ENCODE peak calls at places on chromosomes 4 and X, in eight cellular contexts. V is body of pancreas, C is Karpas-422, B is tibial nerve, K is tibial artery, X is stomach, T is A549, Z is ovary. N is an unnamed sample. For H3K4me1, the result is how much of the 10 kb centered on the place peaks cover.

GRCh38 chr4:150078996-150079581 is 844 bp downstream of the DCLK2 start:
- DNase-seq in X (no peak), T (peak), B (peak), Z (peak), K (peak), C (no peak), V (peak), N (peak)

GRCh38 chr4:148094149-148094548 is 348.1 kb downstream of the NR3C2 start:
- DNase-seq in Z (no peak), B (no peak), X (no peak), T (no peak), C (no peak), K (no peak), V (no peak), N (no peak)

GRCh38 chr4:152458801-152459302 is 77.0 kb downstream of the FBXW7 start:
- DNase-seq in C (no peak), K (no peak), V (no peak), B (no peak), T (no peak), X (no peak), Z (no peak), N (no peak)

GRCh38 chr4:91961504-91961903 is 342.3 kb upstream of the GRID2 start:
- DNase-seq in K (no peak), B (no peak), V (no peak), Z (no peak), T (no peak), C (no peak), X (no peak), N (no peak)

GRCh38 chr4:52713456-52713937 is 37.7 kb downstream of the ERVMER34-1 start:
- DNase-seq in B (no peak), V (peak), C (peak), T (no peak), Z (no peak), X (no peak), K (no peak), N (no peak)

GRCh38 chrX:70481424-70481823 is 36.8 kb downstream of the DLG3 start:
- DNase-seq in X (no peak), C (no peak), T (no peak), V (no peak), B (no peak), K (no peak), Z (no peak), N (no peak)

GRCh38 chrX:70439016-70439415 is 5.6 kb upstream of the DLG3 start:
- DNase-seq in K (no peak), Z (no peak), X (no peak), C (peak), V (no peak), T (no peak), B (no peak), N (no peak)

GRCh38 chrX:46125139-46125538 is 420.1 kb downstream of the ZNF674 start:
- DNase-seq in X (no peak), K (no peak), T (no peak), B (no peak), V (no peak), Z (no peak), C (no peak), N (no peak)

GRCh38 chr4:19327364-19327763 is 924.3 kb upstream of the SLIT2 start:
- DNase-seq in C (no peak), Z (no peak), K (no peak), X (no peak), B (no peak), T (no peak), V (no peak), N (no peak)

GRCh38 chr4:186149872-186150271 is 41.5 kb upstream of the CYP4V2 start:
- DNase-seq in Z (peak), C (no peak), X (peak), V (peak), T (no peak), K (peak), B (peak), N (no peak)

GRCh38 chr4:165873298-165874071 is 448 bp downstream of the TLL1 start:
- DNase-seq in X (peak), C (no peak), K (no peak), B (no peak), V (peak), T (peak), Z (peak), N (no peak)

GRCh38 chrX:69229436-69229835 is 64.2 kb upstream of the PJA1 start:
- DNase-seq in K (no peak), T (no peak), X (no peak), V (no peak), C (no peak), Z (no peak), B (no peak), N (no peak)

GRCh38 chr4:149836546-149836945 is 20.9 kb upstream of the IQCM start:
- DNase-seq in T (no peak), B (no peak), K (no peak), Z (no peak), V (no peak), X (no peak), C (no peak), N (no peak)

GRCh38 chr4:78776729-78777555 is 792 bp downstream of the BMP2K start:
- DNase-seq in V (peak), K (peak), T (peak), C (peak), X (peak), B (peak), Z (no peak), N (peak)

GRCh38 chr4:15901996-15902395 is 36.5 kb downstream of the FGFBP1 start:
- DNase-seq in C (no peak), X (no peak), V (no peak), B (no peak), Z (no peak), K (no peak), T (no peak), N (no peak)

GRCh38 chr4:116599859-116600258 is 485.5 kb downstream of the TRAM1L1 start:
- DNase-seq in V (no peak), T (no peak), C (peak), X (no peak), Z (no peak), B (no peak), K (no peak), N (no peak)

DNA sequence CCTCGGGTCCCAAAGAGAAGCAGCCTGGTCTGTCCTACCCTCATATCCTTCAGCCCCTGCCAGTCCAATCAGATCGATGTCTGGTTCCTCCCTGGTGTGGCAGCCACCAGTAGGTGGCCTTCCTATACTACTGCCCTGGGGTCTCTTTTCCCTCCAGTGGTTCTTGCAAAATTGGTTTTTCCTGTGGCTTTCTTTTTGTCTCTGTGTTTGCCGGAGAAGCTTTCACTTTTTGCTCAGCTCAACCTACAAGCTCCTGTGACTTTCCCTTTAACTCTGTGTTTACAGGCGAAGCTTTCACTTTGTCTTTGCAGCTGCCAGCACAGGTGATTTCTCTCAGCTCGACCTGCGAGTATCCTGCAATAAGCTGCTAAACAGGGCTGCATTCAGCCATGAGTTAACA is 46.8 kb downstream of the UGT2A3 start:
- DNase-seq in V (peak), B (no peak), K (no peak), C (no peak), Z (no peak), X (no peak), T (no peak), N (no peak)
- H3K4me3 ChIP-seq in V (no peak), B (no peak), K (no peak), C (no peak), Z (no peak), X (peak), T (no peak), N (no peak)

DNA sequence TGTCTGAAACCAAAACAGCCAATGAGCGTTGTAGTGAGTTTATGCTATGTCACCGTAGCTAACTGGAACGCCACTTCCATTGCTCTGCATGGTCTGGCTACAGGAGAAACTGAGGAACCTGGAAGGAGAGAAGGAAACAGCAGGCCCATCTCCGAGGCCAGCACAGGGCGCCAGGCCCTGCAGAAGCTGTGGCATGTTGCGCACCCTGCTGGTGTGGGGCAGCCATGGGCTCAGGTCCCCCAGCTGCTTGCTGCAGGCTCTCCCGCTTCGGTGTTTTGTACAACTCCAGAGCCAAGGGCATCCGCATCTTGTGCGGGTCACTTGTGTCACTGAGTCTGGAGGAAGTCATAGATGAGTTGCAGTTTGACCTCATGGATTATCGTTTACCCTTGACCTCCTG is 89.2 kb downstream of the AFAP1 start:
- DNase-seq in V (no peak), B (no peak), K (no peak), T (no peak), C (peak), Z (no peak), X (no peak), N (no peak)
- H3K27ac ChIP-seq in V (no peak), B (no peak), K (no peak), T (no peak), C (no peak), Z (no peak), X (no peak), N (no peak)

GRCh38 chr4:10093273-10093621 is 23.4 kb downstream of the WDR1 start:
- DNase-seq in B (no peak), V (no peak), K (no peak), X (no peak), Z (no peak), C (no peak), T (no peak), N (no peak)

GRCh38 chr4:10092481-10093272 is 23.9 kb downstream of the WDR1 start:
- DNase-seq in V (no peak), K (no peak), X (no peak), Z (no peak), B (no peak), C (no peak), T (no peak), N (no peak)

GRCh38 chr4:10094841-10095240 is 21.8 kb downstream of the WDR1 start:
- DNase-seq in C (no peak), X (no peak), K (no peak), T (no peak), Z (no peak), V (no peak), B (no peak), N (no peak)

GRCh38 chr4:10095296-10095991 is 21.2 kb downstream of the WDR1 start:
- DNase-seq in X (no peak), V (no peak), K (no peak), C (no peak), Z (no peak), B (no peak), T (no peak), N (no peak)

DNA sequence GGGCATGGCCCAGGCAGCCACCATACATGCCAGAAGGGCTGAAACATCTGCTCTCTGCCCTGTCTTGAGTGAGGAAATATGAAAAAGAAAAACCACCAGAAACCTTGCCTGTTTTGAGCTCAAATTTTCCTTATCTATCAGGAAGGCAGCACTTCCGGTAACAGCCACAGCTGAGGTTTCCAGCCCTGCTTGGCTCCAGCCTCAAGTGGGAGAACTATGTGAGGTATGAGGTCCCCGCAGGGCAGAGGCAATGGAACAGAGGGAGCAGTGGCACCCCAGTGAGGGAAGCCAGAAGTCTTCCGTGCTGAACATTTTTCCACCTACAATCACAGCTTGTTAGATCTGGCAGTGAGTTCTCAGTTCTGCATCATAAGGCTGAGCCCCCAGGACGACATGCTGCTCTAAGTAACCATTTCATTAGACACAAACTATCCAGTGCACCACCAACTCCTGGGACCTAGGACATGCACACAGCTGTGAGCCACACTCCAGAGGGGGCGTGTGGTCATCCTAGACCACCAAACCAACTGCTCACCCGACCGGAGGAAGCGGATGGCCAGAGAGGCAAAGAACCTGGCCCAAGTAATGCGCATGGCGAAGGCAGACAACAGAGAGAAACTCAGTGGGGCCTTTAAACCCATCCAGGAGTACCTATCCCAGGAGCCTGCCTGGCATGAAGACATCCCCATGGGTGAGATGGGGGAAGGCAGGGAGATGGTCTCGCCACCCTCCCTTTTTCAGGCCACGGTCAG is 22.6 kb downstream of the WDR1 start:
- DNase-seq in K (no peak), X (no peak), Z (peak), B (no peak), V (no peak), C (no peak), T (no peak), N (peak)
- H3K4me1 ChIP-seq in K (half or more), X (half or more), Z (under half), B (half or more), V (under half), C (under half), T (under half), N (half or more)

GRCh38 chrX:24696241-24696640 is 2.5 kb downstream of the POLA1 start:
- DNase-seq in Z (no peak), B (no peak), T (no peak), X (no peak), V (no peak), C (no peak), K (no peak), N (no peak)

GRCh38 chrX:24693453-24694202 is at the start of gene POLA1:
- DNase-seq in T (peak), X (peak), C (peak), V (peak), B (peak), Z (peak), K (peak), N (peak)

GRCh38 chrX:24692305-24692704 is 1.4 kb upstream of the POLA1 start:
- DNase-seq in Z (no peak), X (no peak), V (no peak), C (no peak), B (no peak), K (no peak), T (no peak), N (no peak)

GRCh38 chrX:24694825-24695224 is 1.1 kb downstream of the POLA1 start:
- DNase-seq in V (no peak), C (no peak), T (no peak), Z (no peak), X (no peak), K (no peak), B (no peak), N (no peak)
- H3K4me3 ChIP-seq in V (no peak), C (peak), T (peak), Z (no peak), X (peak), K (no peak), B (no peak), N (no peak)

GRCh38 chr4:103994059-103994458 is 274.3 kb upstream of the TACR3 start:
- DNase-seq in K (no peak), B (no peak), Z (no peak), V (no peak), T (no peak), C (peak), X (no peak), N (no peak)

GRCh38 chr4:103996637-103997036 is 276.9 kb upstream of the TACR3 start:
- DNase-seq in C (no peak), B (no peak), Z (no peak), V (peak), X (no peak), T (peak), K (no peak), N (no peak)

GRCh38 chr4:103998752-103999151 is 279.0 kb upstream of the TACR3 start:
- DNase-seq in B (no peak), X (no peak), T (no peak), K (no peak), V (no peak), Z (no peak), C (no peak), N (no peak)

GRCh38 chr4:103996059-103996458 is 276.3 kb upstream of the TACR3 start:
- DNase-seq in Z (no peak), V (no peak), K (no peak), T (no peak), C (no peak), B (no peak), X (no peak), N (no peak)
- H3K27ac ChIP-seq in Z (no peak), V (no peak), K (no peak), T (peak), C (no peak), B (no peak), X (no peak), N (no peak)

GRCh38 chrX:134545524-134545923 is 85.6 kb downstream of the HPRT1 start:
- DNase-seq in B (no peak), K (no peak), V (no peak), T (no peak), C (no peak), Z (peak), X (no peak), N (no peak)

GRCh38 chrX:134543201-134543797 is 83.3 kb downstream of the HPRT1 start:
- DNase-seq in V (no peak), X (no peak), K (no peak), Z (no peak), C (no peak), B (no peak), T (no peak), N (no peak)

GRCh38 chrX:134544189-134544588 is 84.2 kb downstream of the HPRT1 start:
- DNase-seq in K (no peak), V (no peak), T (no peak), C (no peak), Z (no peak), B (no peak), X (no peak), N (no peak)

GRCh38 chrX:134546187-134546586 is 86.2 kb downstream of the HPRT1 start:
- DNase-seq in V (no peak), X (no peak), T (no peak), K (no peak), Z (no peak), B (no peak), C (no peak), N (no peak)

DNA sequence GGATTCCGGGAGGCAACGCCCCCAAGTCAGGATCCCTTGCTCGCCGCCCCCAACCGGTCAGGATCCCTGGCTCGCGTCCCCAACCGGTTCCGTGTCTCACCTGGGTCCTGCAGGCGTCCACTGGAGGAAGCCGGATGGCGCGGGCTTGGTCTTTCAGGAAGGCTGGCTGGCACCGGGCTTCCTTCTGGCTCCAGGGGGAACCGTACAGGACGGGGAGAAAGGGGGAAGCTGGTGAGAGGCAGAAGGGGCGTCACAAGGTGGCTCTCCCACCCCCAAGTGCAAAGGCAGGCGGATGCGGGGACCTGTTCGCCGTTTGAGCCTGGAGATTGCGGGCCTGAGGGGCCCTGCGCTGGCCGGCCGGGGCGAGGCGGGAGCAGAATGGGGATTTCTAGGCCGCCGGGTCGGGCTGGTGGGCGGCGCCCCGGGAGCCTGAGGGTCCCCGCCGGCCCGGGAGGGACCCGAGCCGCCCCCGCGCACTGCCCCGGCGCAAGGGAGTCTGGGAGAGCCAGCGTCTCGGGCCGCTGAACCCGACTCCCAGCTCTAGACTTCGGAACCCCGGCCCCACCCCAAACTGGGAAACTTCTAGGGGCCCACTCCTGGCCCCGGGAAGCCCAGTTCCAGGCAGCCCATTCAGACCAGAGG is 84.8 kb downstream of the HPRT1 start:
- DNase-seq in T (no peak), B (no peak), C (no peak), K (no peak), X (peak), V (peak), Z (peak), N (no peak)
- H3K4me1 ChIP-seq in T (half or more), B (under half), C (under half), K (under half), X (under half), V (under half), Z (under half), N (under half)

DNA sequence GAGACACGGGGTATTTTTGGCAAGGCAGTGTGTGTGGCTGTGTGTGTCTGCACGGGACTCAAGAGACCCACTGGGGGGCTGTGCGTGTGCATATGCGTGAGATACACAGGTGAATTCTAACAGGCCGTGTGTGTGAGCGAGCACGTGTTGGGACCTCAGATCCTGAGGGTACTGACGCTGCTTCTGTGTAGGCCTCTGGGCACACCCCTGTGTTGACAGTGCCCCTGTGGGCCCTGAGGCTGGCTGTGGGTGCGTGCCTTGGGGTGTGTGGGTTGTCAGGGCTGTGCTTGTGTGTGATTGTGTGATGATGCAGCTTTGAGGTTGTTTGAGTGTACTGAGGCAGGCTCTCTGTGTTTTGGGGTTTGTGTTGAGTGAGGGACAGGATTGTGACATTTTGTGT is 13.9 kb downstream of the FOXP3 start:
- DNase-seq in C (no peak), V (no peak), X (no peak), T (no peak), K (no peak), B (no peak), Z (no peak), N (no peak)
- H3K4me3 ChIP-seq in C (no peak), V (no peak), X (no peak), T (no peak), K (no peak), B (no peak), Z (no peak), N (no peak)

GRCh38 chr4:5204781-5205180 is 153.5 kb downstream of the STK32B start:
- DNase-seq in C (no peak), X (no peak), B (no peak), T (no peak), Z (no peak), K (no peak), V (no peak), N (no peak)

GRCh38 chr4:5205981-5206380 is 154.7 kb downstream of the STK32B start:
- DNase-seq in Z (no peak), B (no peak), C (no peak), X (no peak), V (no peak), T (no peak), K (no peak), N (no peak)

GRCh38 chr4:5203925-5204324 is 152.6 kb downstream of the STK32B start:
- DNase-seq in Z (no peak), X (no peak), B (no peak), K (no peak), V (no peak), C (no peak), T (no peak), N (no peak)

GRCh38 chr4:5203309-5203708 is 152.0 kb downstream of the STK32B start:
- DNase-seq in C (no peak), B (no peak), V (no peak), X (no peak), K (no peak), Z (no peak), T (no peak), N (no peak)

DNA sequence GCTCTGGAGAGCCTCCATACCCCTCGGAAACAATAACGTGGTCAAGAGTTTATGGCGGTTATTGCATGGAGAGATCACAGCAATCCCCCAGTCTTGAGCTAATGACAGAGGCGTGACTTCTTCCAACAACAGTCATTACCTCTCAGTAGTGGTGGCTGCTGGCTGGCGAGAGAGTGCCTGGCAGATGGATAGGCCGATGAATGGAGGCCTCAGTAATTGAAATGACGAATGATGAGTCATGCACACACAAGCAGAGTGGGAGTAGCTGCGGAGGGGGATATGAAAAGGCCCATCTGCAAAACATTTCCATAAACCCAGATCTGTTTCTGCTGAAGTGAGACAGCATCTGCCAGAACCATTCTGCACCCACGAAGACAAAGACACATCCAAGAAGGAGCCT is 155.1 kb downstream of the STK32B start:
- DNase-seq in V (no peak), B (peak), T (no peak), X (no peak), Z (no peak), C (no peak), K (no peak), N (no peak)
- H3K27ac ChIP-seq in V (no peak), B (no peak), T (no peak), X (no peak), Z (no peak), C (no peak), K (no peak), N (no peak)

N was measured in lung.